ENCODE peak calls at places on chromosomes 5 and 9, in seven cellular contexts. X is mammary epithelial cell, B is transverse colon, L is psoas muscle, S is tibial artery, T is cardiac muscle cell, Q is tibial nerve. K is an unnamed sample.
A peak's percentile ranks its signal among the peaks of the same experiment; 100 is the strongest.

GRCh38 chr5:32329395-32329834 is 16.7 kb upstream of the MTMR12 start:
- DNase-seq in X (peak; percentile 41), B (peak; percentile 75), L (peak; percentile 66), S (peak; percentile 59), T (peak; percentile 52), Q (no peak), K (peak; percentile 42)

GRCh38 chr9:137531099-137531765 is 19.0 kb downstream of the PNPLA7 start:
- DNase-seq in X (no peak), B (no peak), L (no peak), S (no peak), T (no peak), Q (no peak), K (no peak)

GRCh38 chr9:85431396-85432102 is 310.2 kb downstream of the AGTPBP1 start:
- DNase-seq in X (peak; percentile 13), B (no peak), L (no peak), S (no peak), T (no peak), Q (no peak), K (no peak)

GRCh38 chr9:89837152-89837551 is 232.3 kb downstream of the GADD45G start:
- DNase-seq in X (no peak), B (no peak), L (no peak), S (no peak), T (no peak), Q (no peak), K (no peak)

GRCh38 chr5:72441861-72442540 is 65.2 kb downstream of the ZNF366 start:
- DNase-seq in X (peak; percentile 92), B (no peak), L (no peak), S (no peak), T (no peak), Q (no peak), K (peak; percentile 96)

GRCh38 chr5:107011530-107012115 is 659.1 kb downstream of the EFNA5 start:
- DNase-seq in X (no peak), B (no peak), L (peak; percentile 53), S (no peak), T (no peak), Q (no peak), K (no peak)

GRCh38 chr5:139747583-139748504 is 47.8 kb upstream of the PSD2 start:
- DNase-seq in X (no peak), B (peak; percentile 43), L (no peak), S (peak; percentile 46), T (peak; percentile 32), Q (no peak), K (no peak)

GRCh38 chr9:114072181-114073140 is 5.6 kb downstream of the AMBP start:
- DNase-seq in X (no peak), B (peak; percentile 45), L (peak; percentile 74), S (peak; percentile 70), T (no peak), Q (no peak), K (no peak)

GRCh38 chr9:126938332-126938731 is 23.8 kb downstream of the RALGPS1 start:
- DNase-seq in X (no peak), B (no peak), L (no peak), S (no peak), T (no peak), Q (no peak), K (no peak)

GRCh38 chr9:18333157-18333556 is 140.8 kb upstream of the ADAMTSL1 start:
- DNase-seq in X (peak; percentile 53), B (no peak), L (no peak), S (no peak), T (no peak), Q (no peak), K (no peak)

GRCh38 chr5:86679529-86679928 is 61.8 kb downstream of the COX7C start:
- DNase-seq in X (peak; percentile 44), B (no peak), L (no peak), S (peak; percentile 48), T (peak; percentile 53), Q (peak; percentile 17), K (peak; percentile 37)

GRCh38 chr5:179621551-179621971 is 1.9 kb downstream of the HNRNPH1 start:
- DNase-seq in X (no peak), B (no peak), L (no peak), S (peak; percentile 9), T (no peak), Q (no peak), K (no peak)

DNA sequence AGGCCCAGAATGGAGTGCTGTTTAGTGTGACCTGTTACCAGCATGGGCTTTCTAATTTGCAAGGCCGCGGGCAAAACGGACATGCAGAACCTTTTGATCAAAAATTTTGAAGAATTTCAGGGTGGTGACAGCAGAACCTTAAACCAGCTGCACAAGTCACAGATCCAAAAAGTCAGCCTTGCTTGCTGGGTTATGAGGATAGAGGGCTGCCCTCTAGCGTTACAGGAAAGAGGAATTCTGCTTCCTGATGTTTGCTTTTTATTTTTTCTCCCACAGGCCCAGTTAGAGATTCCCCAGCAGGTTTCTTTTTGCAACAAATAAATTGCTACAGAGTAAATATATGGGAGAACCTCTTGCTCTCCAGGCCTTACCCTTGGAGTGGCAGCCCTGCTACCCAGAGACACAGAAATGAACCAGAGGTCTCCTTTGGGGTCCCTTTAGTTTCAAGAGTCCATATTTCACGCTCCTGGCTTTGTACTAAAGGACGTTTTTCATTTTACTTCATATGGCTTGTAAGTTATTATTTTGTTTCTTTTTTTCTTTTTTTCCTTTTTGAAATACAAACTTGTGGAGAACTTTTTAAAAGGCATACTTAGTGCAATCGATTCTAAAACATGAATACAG is 3.4 kb upstream of the ADCY2 start:
- DNase-seq in X (no peak), B (no peak), L (no peak), S (no peak), T (peak; percentile 65), Q (no peak), K (no peak)
- TF ChIP-seq CTCF in X (peak; percentile 45), B (peak; percentile 45), L (peak; percentile 67), S (peak; percentile 44), T (peak; percentile 28), Q (peak; percentile 41), K (peak; percentile 58)

GRCh38 chr5:132136906-132137305 is 63.3 kb downstream of the CSF2 start:
- DNase-seq in X (peak; percentile 96), B (no peak), L (no peak), S (no peak), T (no peak), Q (no peak), K (peak; percentile 95)
- H3K27ac ChIP-seq in X (peak overlapping the region; percentile 85), B (no peak overlapping the region), L (no peak overlapping the region), S (no peak overlapping the region), T (no peak overlapping the region), Q (no peak overlapping the region), K (peak overlapping the region; percentile 50)

GRCh38 chr5:95837492-95837891 is 15.0 kb upstream of the GLRX start:
- DNase-seq in X (no peak), B (no peak), L (no peak), S (no peak), T (no peak), Q (no peak), K (no peak)
- H3K4me1 ChIP-seq in X (peaks cover 3% of the 10 kb centered on the region), B (peaks cover 19% of the 10 kb centered on the region), L (peaks cover 45% of the 10 kb centered on the region), S (no peaks in the 10 kb centered on the region), T (peaks cover 7% of the 10 kb centered on the region), Q (peaks cover 21% of the 10 kb centered on the region), K (peaks cover 10% of the 10 kb centered on the region)

DNA sequence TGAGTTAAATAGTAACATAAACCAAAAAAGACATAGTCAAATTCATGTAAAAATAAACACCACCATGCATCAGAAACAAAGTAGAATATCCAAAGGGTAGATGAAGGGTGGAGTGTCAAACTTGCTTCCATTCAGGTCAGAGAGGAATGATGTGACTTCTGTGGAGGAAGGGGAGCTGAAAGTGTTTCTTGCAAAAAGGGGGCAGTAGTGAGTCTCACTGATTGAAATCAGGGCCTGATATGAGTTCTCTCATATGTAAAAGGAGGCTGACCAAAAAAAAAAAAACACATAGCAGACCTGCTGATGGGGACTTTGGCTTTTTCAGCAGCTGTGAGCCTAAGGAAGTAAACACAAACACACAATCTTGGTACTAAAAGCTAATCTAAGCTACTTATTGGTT is 38.8 kb upstream of the RGMB start:
- DNase-seq in X (no peak), B (no peak), L (no peak), S (no peak), T (no peak), Q (no peak), K (no peak)
- TF ChIP-seq CTCF in X (no peak), B (no peak), L (no peak), S (no peak), T (no peak), Q (no peak), K (peak; percentile 20)

K was measured in foreskin keratinocyte.